ENCODE peak calls at places on chromosome 18, in four cellular contexts. E is adipocyte, H is uterus, Y is Karpas-422. A is an unnamed sample. For H3K36me3, the result is how much of the 10 kb centered on the place peaks cover.

GRCh38 chr18:62458868-62459716 is 63.7 kb upstream of the ZCCHC2 start:
- DNase-seq in E (no peak), H (no peak), Y (no peak), A (no peak)

GRCh38 chr18:55241016-55241415 is 281.8 kb upstream of the CCDC68 start:
- DNase-seq in Y (no peak), H (no peak), E (no peak), A (no peak)

GRCh38 chr18:74440808-74441427 is 16.2 kb downstream of the DIPK1C start:
- DNase-seq in Y (no peak), E (no peak), H (no peak), A (no peak)

GRCh38 chr18:56333846-56334245 is 304.5 kb downstream of the TXNL1 start:
- DNase-seq in E (no peak), Y (no peak), H (no peak), A (no peak)

GRCh38 chr18:62827397-62827796 is 112.1 kb downstream of the PHLPP1 start:
- DNase-seq in Y (no peak), E (no peak), H (no peak), A (no peak)

GRCh38 chr18:74473976-74474375 is 16.9 kb upstream of the DIPK1C start:
- DNase-seq in Y (no peak), E (no peak), H (no peak), A (no peak)

GRCh38 chr18:73741946-73742345 is 405.7 kb downstream of the FBXO15 start:
- DNase-seq in H (no peak), E (peak), Y (no peak), A (no peak)

GRCh38 chr18:45590060-45590537 is 25.2 kb upstream of the SLC14A2 start:
- DNase-seq in Y (no peak), E (peak), H (peak), A (no peak)

GRCh38 chr18:1659190-1659589 is 754.5 kb downstream of the ADCYAP1 start:
- DNase-seq in E (no peak), H (no peak), Y (no peak), A (no peak)

GRCh38 chr18:24928479-24928878 is 423.5 kb downstream of the ZNF521 start:
- DNase-seq in E (no peak), Y (no peak), H (no peak), A (no peak)

GRCh38 chr18:37628466-37629220 is 63.0 kb upstream of the CELF4 start:
- DNase-seq in Y (no peak), E (no peak), H (no peak), A (no peak)

GRCh38 chr18:44887227-44887631 is 206.5 kb downstream of the SETBP1 start:
- DNase-seq in Y (no peak), H (no peak), E (no peak), A (no peak)

DNA sequence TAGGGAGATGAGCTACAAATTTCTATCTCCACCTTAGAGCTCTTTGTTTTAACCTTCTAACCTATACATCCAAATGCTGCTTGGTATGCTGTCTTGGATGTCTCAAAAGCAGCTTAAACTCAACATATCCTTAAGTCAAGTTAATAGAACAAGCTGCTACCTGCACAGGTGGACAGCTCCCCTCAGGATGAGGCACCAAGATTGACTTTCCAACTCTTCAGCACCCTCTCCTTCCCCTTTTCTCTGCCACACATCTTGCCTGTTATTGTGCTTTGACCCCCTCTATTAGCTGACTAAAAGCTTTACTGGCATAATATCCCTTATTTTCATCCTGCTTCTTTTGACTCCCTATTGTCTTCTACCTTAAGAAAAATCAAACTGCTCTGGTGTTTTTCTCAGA is 448.1 kb upstream of the MEX3C start:
- DNase-seq in H (no peak), E (no peak), Y (no peak), A (no peak)
- H3K36me3 ChIP-seq in H (under half), E (under half), Y (under half), A (under half)

GRCh38 chr18:12317664-12318333 is 9.8 kb downstream of the TUBB6 start:
- DNase-seq in H (no peak), Y (peak), E (peak), A (no peak)

GRCh38 chr18:12315911-12316310 is 7.9 kb downstream of the TUBB6 start:
- DNase-seq in H (no peak), E (no peak), Y (no peak), A (no peak)

GRCh38 chr18:12313530-12314245 is 5.6 kb downstream of the TUBB6 start:
- DNase-seq in Y (no peak), H (no peak), E (no peak), A (no peak)

GRCh38 chr18:12314586-12315305 is 6.7 kb downstream of the TUBB6 start:
- DNase-seq in H (no peak), E (no peak), Y (no peak), A (no peak)

DNA sequence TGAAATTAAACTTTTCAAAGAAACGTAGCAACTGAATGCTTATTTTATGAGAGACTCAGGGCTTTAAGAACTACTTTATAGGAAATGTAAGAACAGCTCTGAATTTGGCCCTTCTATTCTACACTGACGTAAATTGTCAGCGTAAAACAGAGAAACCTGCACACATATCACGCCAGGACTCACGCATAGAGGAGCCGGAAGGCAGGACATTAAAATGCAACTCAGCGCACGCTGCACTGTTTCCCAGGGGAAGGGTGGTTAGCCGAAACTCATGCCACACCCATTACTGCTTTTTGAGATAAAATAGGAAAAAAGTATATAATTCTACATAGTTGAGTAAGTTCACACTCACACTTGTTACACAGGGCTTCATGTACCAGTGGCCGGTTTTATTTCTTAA is 7.4 kb downstream of the TUBB6 start:
- DNase-seq in Y (no peak), H (no peak), E (no peak), A (no peak)
- H3K4me3 ChIP-seq in Y (no peak), H (no peak), E (peak), A (no peak)

GRCh38 chr18:41959045-41959444 is 4.0 kb downstream of the PIK3C3 start:
- DNase-seq in Y (no peak), H (no peak), E (no peak), A (no peak)
- H3K36me3 ChIP-seq in Y (half or more), H (under half), E (half or more), A (under half)

DNA sequence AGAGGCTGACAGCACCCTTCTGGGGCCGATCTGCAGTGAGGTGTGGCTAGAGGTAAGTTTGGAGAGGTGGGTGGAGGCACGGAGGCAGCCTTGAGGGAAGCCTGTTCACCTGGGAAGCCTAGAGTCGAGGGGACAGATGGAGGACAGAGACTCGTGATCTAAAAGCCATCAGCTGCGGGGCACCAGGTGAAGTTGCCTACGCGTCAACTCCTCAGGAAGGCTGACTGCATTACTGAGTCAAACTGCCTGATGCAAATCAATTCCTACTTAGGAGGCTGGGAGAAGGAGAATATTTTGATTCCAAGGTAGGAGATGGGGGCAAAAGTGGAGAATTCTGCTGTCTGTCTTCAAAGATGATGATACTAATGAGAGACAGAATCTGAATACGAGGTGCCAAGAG is 104.4 kb upstream of the SMAD7 start:
- DNase-seq in E (no peak), Y (no peak), H (no peak), A (no peak)
- H3K4me3 ChIP-seq in E (no peak), Y (no peak), H (no peak), A (no peak)

DNA sequence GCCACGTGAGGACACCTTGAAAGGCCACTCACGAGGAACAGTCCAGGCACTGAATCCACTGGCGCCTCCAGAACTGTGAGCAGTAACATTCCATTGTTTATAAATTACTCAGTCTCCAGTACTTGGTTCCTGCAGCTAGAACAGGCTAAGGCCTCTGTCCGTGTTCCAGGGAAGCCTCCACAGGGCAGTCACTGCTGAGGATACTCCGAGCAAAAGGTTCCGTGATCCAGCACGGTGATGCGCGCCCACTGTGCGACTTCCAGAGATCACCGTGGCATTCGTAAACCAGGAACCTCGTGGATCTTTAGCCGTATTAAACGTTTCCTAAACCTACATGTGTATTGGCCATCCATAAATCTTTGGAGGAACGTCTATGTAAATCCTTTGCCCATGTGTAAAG is 51.5 kb upstream of the SALL3 start:
- DNase-seq in Y (no peak), E (no peak), H (no peak), A (no peak)
- H3K36me3 ChIP-seq in Y (under half), E (under half), H (under half), A (under half)

GRCh38 chr18:31302991-31303390 is 15.0 kb upstream of the DSG1 start:
- DNase-seq in H (no peak), Y (no peak), E (no peak), A (no peak)

GRCh38 chr18:31303771-31304170 is 14.2 kb upstream of the DSG1 start:
- DNase-seq in Y (no peak), E (no peak), H (no peak), A (no peak)

GRCh38 chr18:31297248-31297647 is 20.7 kb upstream of the DSG1 start:
- DNase-seq in H (no peak), E (no peak), Y (no peak), A (no peak)

GRCh38 chr18:31301201-31301655 is 16.7 kb upstream of the DSG1 start:
- DNase-seq in Y (no peak), H (no peak), E (no peak), A (peak)
- H3K4me3 ChIP-seq in Y (no peak), H (no peak), E (no peak), A (no peak)

GRCh38 chr18:51479736-51480135 is 282.3 kb upstream of the MEX3C start:
- DNase-seq in H (no peak), E (no peak), Y (no peak), A (no peak)
- H3K36me3 ChIP-seq in H (under half), E (under half), Y (under half), A (under half)

GRCh38 chr18:59267511-59268126 is 5.6 kb downstream of the RAX start:
- DNase-seq in E (peak), Y (no peak), H (no peak), A (peak)
- H3K4me3 ChIP-seq in E (no peak), Y (no peak), H (no peak), A (no peak)

GRCh38 chr18:23547806-23548205 is 38.5 kb downstream of the NPC1 start:
- DNase-seq in E (peak), H (no peak), Y (no peak), A (no peak)
- H3K36me3 ChIP-seq in E (half or more), H (under half), Y (under half), A (under half)